ENCODE peak calls at places on chromosomes 16 and 17, in four cellular contexts. One of them, this sample, is unnamed.

GRCh38 chr17:9959377-9959981 is 54.4 kb upstream of the RCVRN start:
- DNase-seq in stimulated activated naive CD4-positive, alpha-beta T cell: no peak
- DNase-seq in caudate nucleus: peak
- DNase-seq in GM04503: no peak
- DNase-seq in this sample: no peak

GRCh38 chr17:48997103-48997826 is at the start of gene IGF2BP1:
- DNase-seq in stimulated activated naive CD4-positive, alpha-beta T cell: no peak
- DNase-seq in caudate nucleus: no peak
- DNase-seq in GM04503: no peak
- DNase-seq in this sample: no peak

GRCh38 chr17:64412944-64413381 is 22.3 kb upstream of the PECAM1 start:
- DNase-seq in stimulated activated naive CD4-positive, alpha-beta T cell: no peak
- DNase-seq in caudate nucleus: no peak
- DNase-seq in GM04503: no peak
- DNase-seq in this sample: no peak

GRCh38 chr17:30476726-30477082 is 504 bp upstream of the GOSR1 start:
- DNase-seq in stimulated activated naive CD4-positive, alpha-beta T cell: no peak
- DNase-seq in caudate nucleus: no peak
- DNase-seq in GM04503: no peak
- DNase-seq in this sample: no peak

GRCh38 chr16:11402745-11403533 is 57.7 kb downstream of the RMI2 start:
- DNase-seq in stimulated activated naive CD4-positive, alpha-beta T cell: no peak
- DNase-seq in caudate nucleus: no peak
- DNase-seq in GM04503: no peak
- DNase-seq in this sample: no peak

GRCh38 chr17:1438593-1439083 is 17.4 kb downstream of the CRK start:
- DNase-seq in stimulated activated naive CD4-positive, alpha-beta T cell: no peak
- DNase-seq in caudate nucleus: no peak
- DNase-seq in GM04503: peak
- DNase-seq in this sample: no peak

GRCh38 chr17:1034652-1035210 is 37.8 kb downstream of the TIMM22 start:
- DNase-seq in stimulated activated naive CD4-positive, alpha-beta T cell: no peak
- DNase-seq in caudate nucleus: no peak
- DNase-seq in GM04503: no peak
- DNase-seq in this sample: no peak

GRCh38 chr16:14455577-14455976 is 174.5 kb downstream of the PARN start:
- DNase-seq in stimulated activated naive CD4-positive, alpha-beta T cell: no peak
- DNase-seq in caudate nucleus: no peak
- DNase-seq in GM04503: peak
- DNase-seq in this sample: no peak

GRCh38 chr16:67489401-67490083 is 6.2 kb upstream of the AGRP start:
- DNase-seq in stimulated activated naive CD4-positive, alpha-beta T cell: no peak
- DNase-seq in caudate nucleus: no peak
- DNase-seq in GM04503: no peak
- DNase-seq in this sample: no peak

GRCh38 chr16:59702531-59702930 is 968.4 kb upstream of the GOT2 start:
- DNase-seq in stimulated activated naive CD4-positive, alpha-beta T cell: no peak
- DNase-seq in caudate nucleus: no peak
- DNase-seq in GM04503: no peak
- DNase-seq in this sample: no peak

GRCh38 chr17:65109990-65110680 is 27.0 kb upstream of the RGS9 start:
- DNase-seq in stimulated activated naive CD4-positive, alpha-beta T cell: no peak
- DNase-seq in caudate nucleus: no peak
- DNase-seq in GM04503: no peak
- DNase-seq in this sample: no peak

GRCh38 chr17:81509048-81509686 is 3.4 kb downstream of the ACTG1 start:
- DNase-seq in stimulated activated naive CD4-positive, alpha-beta T cell: no peak
- DNase-seq in caudate nucleus: no peak
- DNase-seq in GM04503: no peak
- DNase-seq in this sample: no peak

GRCh38 chr17:59346876-59347407 is 15.5 kb downstream of the YPEL2 start:
- DNase-seq in stimulated activated naive CD4-positive, alpha-beta T cell: no peak
- DNase-seq in caudate nucleus: no peak
- DNase-seq in GM04503: no peak
- DNase-seq in this sample: no peak

GRCh38 chr16:2707368-2708289 is 12.4 kb downstream of the PRSS27 start:
- DNase-seq in stimulated activated naive CD4-positive, alpha-beta T cell: no peak
- DNase-seq in caudate nucleus: no peak
- DNase-seq in GM04503: no peak
- DNase-seq in this sample: no peak

GRCh38 chr17:39002991-39003715 is 36.0 kb upstream of the FBXO47 start:
- DNase-seq in stimulated activated naive CD4-positive, alpha-beta T cell: peak
- DNase-seq in caudate nucleus: no peak
- DNase-seq in GM04503: no peak
- DNase-seq in this sample: peak

GRCh38 chr16:29811896-29812665 is at the start of gene PRRT2:
- DNase-seq in stimulated activated naive CD4-positive, alpha-beta T cell: no peak
- DNase-seq in caudate nucleus: peak
- DNase-seq in GM04503: no peak
- DNase-seq in this sample: peak

GRCh38 chr17:2964028-2964356 is 99.4 kb downstream of the OR1D5 start:
- DNase-seq in stimulated activated naive CD4-positive, alpha-beta T cell: no peak
- DNase-seq in caudate nucleus: no peak
- DNase-seq in GM04503: no peak
- DNase-seq in this sample: no peak

This sample was measured in effector CD8-positive, alpha-beta T cell.